ENCODE peak calls at places on chromosomes 4 and X, in ten cellular contexts. One of them, this sample, is unnamed.

GRCh38 chr4:111214371-111214770 is 591.5 kb upstream of the PITX2 start:
- DNase-seq in Peyer's patch: no peak
- DNase-seq in breast epithelium: no peak
- DNase-seq in tibial nerve: no peak
- DNase-seq in A549: no peak
- DNase-seq in thyroid gland: no peak
- DNase-seq in GM12878: no peak
- DNase-seq in K562: no peak
- DNase-seq in adrenal gland: no peak
- DNase-seq in lower leg skin: no peak
- DNase-seq in this sample: no peak

GRCh38 chr4:6160536-6160935 is 39.8 kb downstream of the JAKMIP1 start:
- DNase-seq in K562: no peak
- DNase-seq in A549: no peak
- DNase-seq in adrenal gland: no peak
- DNase-seq in breast epithelium: no peak
- DNase-seq in lower leg skin: no peak
- DNase-seq in Peyer's patch: no peak
- DNase-seq in tibial nerve: no peak
- DNase-seq in thyroid gland: no peak
- DNase-seq in GM12878: no peak
- DNase-seq in this sample: no peak

GRCh38 chrX:5402461-5402860 is 826.2 kb downstream of the NLGN4X start:
- DNase-seq in Peyer's patch: no peak
- DNase-seq in K562: no peak
- DNase-seq in lower leg skin: no peak
- DNase-seq in thyroid gland: no peak
- DNase-seq in adrenal gland: no peak
- DNase-seq in GM12878: no peak
- DNase-seq in A549: no peak
- DNase-seq in breast epithelium: no peak
- DNase-seq in tibial nerve: no peak
- DNase-seq in this sample: no peak

GRCh38 chr4:8143392-8144140 is 15.0 kb downstream of the ABLIM2 start:
- DNase-seq in K562: no peak
- DNase-seq in A549: peak; percentile 5
- DNase-seq in breast epithelium: no peak
- DNase-seq in Peyer's patch: no peak
- DNase-seq in lower leg skin: no peak
- DNase-seq in tibial nerve: no peak
- DNase-seq in GM12878: no peak
- DNase-seq in adrenal gland: no peak
- DNase-seq in thyroid gland: no peak
- DNase-seq in this sample: no peak

GRCh38 chrX:120380699-120381098 is 18.8 kb downstream of the ATP1B4 start:
- DNase-seq in GM12878: no peak
- DNase-seq in thyroid gland: peak; percentile 11
- DNase-seq in K562: no peak
- DNase-seq in Peyer's patch: no peak
- DNase-seq in lower leg skin: no peak
- DNase-seq in breast epithelium: no peak
- DNase-seq in tibial nerve: no peak
- DNase-seq in adrenal gland: no peak
- DNase-seq in A549: peak; percentile 42
- DNase-seq in this sample: no peak

GRCh38 chr4:67580577-67580976 is 22.1 kb downstream of the STAP1 start:
- DNase-seq in adrenal gland: no peak
- DNase-seq in breast epithelium: no peak
- DNase-seq in tibial nerve: no peak
- DNase-seq in Peyer's patch: no peak
- DNase-seq in lower leg skin: no peak
- DNase-seq in A549: no peak
- DNase-seq in K562: no peak
- DNase-seq in thyroid gland: no peak
- DNase-seq in GM12878: no peak
- DNase-seq in this sample: no peak

GRCh38 chr4:71069063-71069462 is 75.6 kb downstream of the DCK start:
- DNase-seq in breast epithelium: no peak
- DNase-seq in K562: no peak
- DNase-seq in Peyer's patch: no peak
- DNase-seq in adrenal gland: no peak
- DNase-seq in lower leg skin: no peak
- DNase-seq in A549: no peak
- DNase-seq in tibial nerve: no peak
- DNase-seq in thyroid gland: no peak
- DNase-seq in GM12878: no peak
- DNase-seq in this sample: no peak

GRCh38 chrX:101274198-101274597 is 16.9 kb downstream of the TAF7L start:
- DNase-seq in GM12878: no peak
- DNase-seq in Peyer's patch: no peak
- DNase-seq in lower leg skin: no peak
- DNase-seq in A549: no peak
- DNase-seq in thyroid gland: no peak
- DNase-seq in adrenal gland: no peak
- DNase-seq in breast epithelium: no peak
- DNase-seq in tibial nerve: no peak
- DNase-seq in K562: no peak
- DNase-seq in this sample: no peak

GRCh38 chrX:105191878-105192277 is 28.6 kb downstream of the TEX13A start:
- DNase-seq in A549: peak; percentile 10
- DNase-seq in tibial nerve: no peak
- DNase-seq in K562: no peak
- DNase-seq in breast epithelium: no peak
- DNase-seq in Peyer's patch: no peak
- DNase-seq in thyroid gland: no peak
- DNase-seq in lower leg skin: no peak
- DNase-seq in GM12878: no peak
- DNase-seq in adrenal gland: no peak
- DNase-seq in this sample: no peak

GRCh38 chr4:26751004-26751403 is 109.6 kb upstream of the STIM2 start:
- DNase-seq in breast epithelium: no peak
- DNase-seq in A549: no peak
- DNase-seq in GM12878: no peak
- DNase-seq in Peyer's patch: no peak
- DNase-seq in adrenal gland: no peak
- DNase-seq in K562: no peak
- DNase-seq in thyroid gland: no peak
- DNase-seq in lower leg skin: no peak
- DNase-seq in tibial nerve: no peak
- DNase-seq in this sample: no peak

GRCh38 chrX:40143001-40143400 is 45.2 kb upstream of the BCOR start:
- DNase-seq in K562: no peak
- DNase-seq in GM12878: no peak
- DNase-seq in Peyer's patch: no peak
- DNase-seq in adrenal gland: no peak
- DNase-seq in A549: no peak
- DNase-seq in thyroid gland: no peak
- DNase-seq in breast epithelium: no peak
- DNase-seq in lower leg skin: no peak
- DNase-seq in tibial nerve: no peak
- DNase-seq in this sample: no peak

GRCh38 chrX:15404712-15405111 is 20.5 kb upstream of the VEGFD start:
- DNase-seq in A549: no peak
- DNase-seq in K562: no peak
- DNase-seq in thyroid gland: no peak
- DNase-seq in Peyer's patch: no peak
- DNase-seq in lower leg skin: peak; percentile 31
- DNase-seq in tibial nerve: peak; percentile 41
- DNase-seq in GM12878: no peak
- DNase-seq in adrenal gland: peak; percentile 84
- DNase-seq in breast epithelium: no peak
- DNase-seq in this sample: no peak

GRCh38 chr4:88938138-88938537 is 118.8 kb downstream of the FAM13A start:
- DNase-seq in K562: no peak
- DNase-seq in A549: peak; percentile 24
- DNase-seq in tibial nerve: no peak
- DNase-seq in breast epithelium: no peak
- DNase-seq in thyroid gland: no peak
- DNase-seq in adrenal gland: no peak
- DNase-seq in lower leg skin: no peak
- DNase-seq in Peyer's patch: no peak
- DNase-seq in GM12878: no peak
- DNase-seq in this sample: no peak

GRCh38 chr4:120673696-120674095 is 248.8 kb downstream of the PRDM5 start:
- DNase-seq in adrenal gland: no peak
- DNase-seq in Peyer's patch: no peak
- DNase-seq in lower leg skin: no peak
- DNase-seq in breast epithelium: no peak
- DNase-seq in tibial nerve: no peak
- DNase-seq in K562: no peak
- DNase-seq in A549: no peak
- DNase-seq in GM12878: no peak
- DNase-seq in thyroid gland: no peak
- DNase-seq in this sample: no peak

GRCh38 chr4:140186651-140187315 is 32.8 kb upstream of the MAML3 start:
- DNase-seq in breast epithelium: no peak
- DNase-seq in K562: no peak
- DNase-seq in GM12878: no peak
- DNase-seq in A549: peak; percentile 18
- DNase-seq in tibial nerve: no peak
- DNase-seq in adrenal gland: peak; percentile 69
- DNase-seq in Peyer's patch: peak; percentile 79
- DNase-seq in lower leg skin: peak; percentile 21
- DNase-seq in thyroid gland: peak; percentile 60
- DNase-seq in this sample: no peak

GRCh38 chrX:73851014-73852009 is 288.3 kb downstream of the CHIC1 start:
- DNase-seq in adrenal gland: no peak
- DNase-seq in Peyer's patch: peak; percentile 95
- DNase-seq in thyroid gland: no peak
- DNase-seq in K562: peak; percentile 70
- DNase-seq in lower leg skin: no peak
- DNase-seq in tibial nerve: no peak
- DNase-seq in breast epithelium: no peak
- DNase-seq in GM12878: peak; percentile 90
- DNase-seq in A549: no peak
- DNase-seq in this sample: no peak
- TF ChIP-seq POLR2A in adrenal gland: peak; percentile 38
- TF ChIP-seq POLR2A in Peyer's patch: no peak
- TF ChIP-seq POLR2A in thyroid gland: no peak
- TF ChIP-seq POLR2A in K562: peak; percentile 51
- TF ChIP-seq POLR2A in lower leg skin: no peak
- TF ChIP-seq POLR2A in tibial nerve: no peak
- TF ChIP-seq POLR2A in breast epithelium: no peak
- TF ChIP-seq POLR2A in GM12878: peak; percentile 66
- TF ChIP-seq POLR2A in A549: no peak
- TF ChIP-seq POLR2A in this sample: no peak

DNA sequence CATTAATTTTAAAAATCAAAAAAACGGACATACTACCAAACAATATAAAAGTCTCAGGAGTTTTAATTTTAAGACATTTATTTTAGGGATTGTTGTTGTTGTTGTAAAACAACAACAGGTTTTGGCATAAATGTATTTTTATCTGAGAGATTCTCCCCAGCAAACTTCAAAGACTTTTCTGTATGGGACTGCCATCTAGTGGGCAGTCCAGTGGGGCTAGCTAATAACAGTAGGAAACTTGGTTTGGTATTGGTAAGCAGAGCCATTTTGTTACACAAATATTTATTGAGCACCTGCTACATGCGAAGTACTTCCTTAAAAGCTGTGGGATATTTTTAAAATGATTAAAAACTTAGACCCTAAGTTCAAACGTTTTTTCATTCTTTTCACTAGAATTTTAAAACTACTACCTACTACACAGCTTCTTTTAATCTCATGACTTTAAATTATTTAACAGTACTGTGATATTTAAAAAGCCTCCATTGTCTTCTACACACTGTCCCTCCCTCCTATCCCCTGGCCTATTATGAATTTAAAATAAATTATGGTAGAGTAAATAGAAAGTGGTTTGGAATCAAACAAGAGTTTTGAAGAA is 1028.4 kb upstream of the INTU start:
- DNase-seq in thyroid gland: peak; percentile 46
- DNase-seq in GM12878: no peak
- DNase-seq in Peyer's patch: no peak
- DNase-seq in tibial nerve: peak; percentile 53
- DNase-seq in K562: peak; percentile 37
- DNase-seq in adrenal gland: peak; percentile 61
- DNase-seq in breast epithelium: no peak
- DNase-seq in lower leg skin: no peak
- DNase-seq in A549: peak; percentile 30
- DNase-seq in this sample: no peak
- TF ChIP-seq POLR2A in thyroid gland: no peak
- TF ChIP-seq POLR2A in GM12878: no peak
- TF ChIP-seq POLR2A in Peyer's patch: no peak
- TF ChIP-seq POLR2A in tibial nerve: no peak
- TF ChIP-seq POLR2A in K562: no peak
- TF ChIP-seq POLR2A in adrenal gland: no peak
- TF ChIP-seq POLR2A in breast epithelium: no peak
- TF ChIP-seq POLR2A in lower leg skin: no peak
- TF ChIP-seq POLR2A in A549: no peak
- TF ChIP-seq POLR2A in this sample: no peak

DNA sequence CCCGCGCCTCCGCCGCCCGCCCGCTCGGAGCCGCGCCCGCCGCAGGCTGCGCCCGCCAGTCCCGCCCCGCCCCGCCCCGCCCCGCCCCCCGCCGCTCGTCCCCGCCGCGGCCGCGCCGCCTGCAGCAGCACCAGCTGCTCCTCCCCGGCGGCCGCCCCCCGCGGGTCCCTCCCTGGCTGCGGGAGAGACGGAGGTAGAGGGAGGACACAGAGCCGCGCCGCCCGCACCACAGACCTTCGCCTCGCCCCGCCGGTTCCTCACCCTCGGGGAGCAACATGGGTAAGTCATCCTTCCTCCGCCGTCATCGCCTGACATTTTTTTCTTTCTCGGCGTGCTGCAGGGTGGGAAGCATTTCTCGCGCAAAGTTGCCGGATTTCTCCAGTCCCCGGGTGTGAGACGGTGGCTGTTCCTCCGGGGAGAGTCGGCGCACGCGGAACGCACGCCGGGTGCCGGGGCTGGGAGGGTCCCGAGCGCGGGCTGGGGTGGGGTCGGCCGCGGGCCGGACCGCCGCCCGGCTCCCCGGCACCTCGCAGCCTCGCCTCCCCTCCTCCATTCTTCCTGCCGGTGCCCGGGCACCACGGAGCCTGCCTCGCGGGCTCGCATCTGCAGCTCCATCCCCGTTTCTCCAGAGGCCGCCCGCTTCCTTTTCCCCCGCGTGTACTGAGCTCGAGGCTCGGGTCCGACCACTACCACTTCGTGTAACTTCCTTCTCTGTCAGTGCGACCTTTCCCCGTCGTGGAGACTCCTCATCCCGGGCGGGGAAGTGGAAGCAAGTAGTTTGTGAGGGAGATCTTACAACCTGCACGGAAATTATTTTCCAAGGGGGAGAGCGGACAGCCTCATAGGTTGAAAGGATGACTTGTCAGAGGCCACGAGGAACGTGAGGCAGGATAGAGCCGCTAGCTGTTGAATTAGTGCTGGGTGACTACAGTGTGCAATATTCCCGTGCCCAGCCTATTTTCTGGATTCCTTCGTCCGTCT is at the start of gene RAP1GDS1:
- DNase-seq in Peyer's patch: peak; percentile 73
- DNase-seq in A549: peak; percentile 47
- DNase-seq in GM12878: no peak
- DNase-seq in tibial nerve: peak; percentile 17
- DNase-seq in breast epithelium: peak; percentile 51
- DNase-seq in lower leg skin: peak; percentile 57
- DNase-seq in thyroid gland: peak; percentile 48
- DNase-seq in K562: peak; percentile 23
- DNase-seq in adrenal gland: peak; percentile 75
- DNase-seq in this sample: peak; percentile 85
- TF ChIP-seq POLR2A in Peyer's patch: no peak
- TF ChIP-seq POLR2A in A549: peak; percentile 57
- TF ChIP-seq POLR2A in GM12878: no peak
- TF ChIP-seq POLR2A in tibial nerve: no peak
- TF ChIP-seq POLR2A in breast epithelium: no peak
- TF ChIP-seq POLR2A in lower leg skin: no peak
- TF ChIP-seq POLR2A in thyroid gland: no peak
- TF ChIP-seq POLR2A in K562: peak; percentile 15
- TF ChIP-seq POLR2A in adrenal gland: peak; percentile 14
- TF ChIP-seq POLR2A in this sample: no peak

GRCh38 chrX:2608638-2609430 is 82.3 kb upstream of the CD99 start:
- DNase-seq in tibial nerve: peak; percentile 51
- DNase-seq in K562: peak; percentile 89
- DNase-seq in thyroid gland: peak; percentile 89
- DNase-seq in A549: peak; percentile 89
- DNase-seq in GM12878: no peak
- DNase-seq in lower leg skin: peak; percentile 82
- DNase-seq in Peyer's patch: peak; percentile 93
- DNase-seq in adrenal gland: peak; percentile 89
- DNase-seq in breast epithelium: peak; percentile 91
- DNase-seq in this sample: peak; percentile 91
- TF ChIP-seq POLR2A in tibial nerve: no peak
- TF ChIP-seq POLR2A in K562: peak; percentile 34
- TF ChIP-seq POLR2A in thyroid gland: no peak
- TF ChIP-seq POLR2A in A549: peak; percentile 71
- TF ChIP-seq POLR2A in GM12878: peak; percentile 82
- TF ChIP-seq POLR2A in lower leg skin: no peak
- TF ChIP-seq POLR2A in Peyer's patch: peak; percentile 60
- TF ChIP-seq POLR2A in adrenal gland: peak; percentile 31
- TF ChIP-seq POLR2A in breast epithelium: no peak
- TF ChIP-seq POLR2A in this sample: no peak